ENCODE peak calls at places on chromosomes 12 and 14, in ten cellular contexts. U is sigmoid colon, P is suprapubic skin, H is H1, Y is HCT116, Q is upper lobe of left lung, C is breast epithelium, R is esophagus muscularis mucosa, Z is transverse colon, X is stomach. V is an unnamed sample.

GRCh38 chr12:12786716-12787601 is 1.5 kb downstream of the APOLD1 start:
- DNase-seq in P (peak), Z (peak), R (no peak), X (peak), H (peak), Y (no peak), C (peak), U (peak), Q (peak), V (no peak)

GRCh38 chr12:75207338-75208083 is 2.1 kb downstream of the KCNC2 start:
- DNase-seq in P (no peak), Z (no peak), C (no peak), Q (no peak), Y (no peak), H (no peak), R (no peak), U (no peak), X (no peak), V (no peak)

GRCh38 chr12:19575307-19576243 is 136.3 kb downstream of the AEBP2 start:
- DNase-seq in P (no peak), Q (peak), H (no peak), Z (no peak), X (peak), Y (peak), U (peak), C (peak), R (no peak), V (no peak)

GRCh38 chr12:21828779-21829178 is 54.3 kb upstream of the KCNJ8 start:
- DNase-seq in Z (peak), X (peak), H (no peak), R (no peak), Y (no peak), C (no peak), U (peak), Q (peak), P (no peak), V (no peak)

GRCh38 chr12:53046655-53047220 is 3.1 kb upstream of the TNS2 start:
- DNase-seq in Z (peak), X (peak), Q (peak), H (no peak), P (peak), Y (no peak), R (peak), C (peak), U (peak), V (no peak)

GRCh38 chr14:91377700-91378652 is 39.6 kb downstream of the CCDC88C start:
- DNase-seq in H (no peak), R (no peak), X (no peak), P (no peak), C (no peak), Q (no peak), Z (peak), Y (no peak), U (no peak), V (no peak)

GRCh38 chr14:100281286-100282082 is 24.8 kb downstream of the SLC25A29 start:
- DNase-seq in R (no peak), Q (peak), H (no peak), P (no peak), C (no peak), Z (no peak), X (peak), U (no peak), Y (no peak), V (no peak)

GRCh38 chr12:124046206-124046740 is 73.3 kb downstream of the ZNF664 start:
- DNase-seq in P (no peak), R (no peak), Z (no peak), Y (no peak), H (no peak), U (no peak), Q (no peak), X (no peak), C (no peak), V (no peak)

GRCh38 chr14:44149597-44149996 is 357.5 kb downstream of the FSCB start:
- DNase-seq in R (no peak), X (no peak), Q (no peak), Y (peak), Z (no peak), C (no peak), P (no peak), H (peak), U (no peak), V (no peak)

GRCh38 chr12:29025936-29026335 is 123.1 kb upstream of the FAR2 start:
- DNase-seq in Y (no peak), P (no peak), R (no peak), C (no peak), U (no peak), Z (no peak), H (no peak), X (no peak), Q (no peak), V (no peak)

GRCh38 chr14:34065222-34065621 is 114.3 kb upstream of the EGLN3 start:
- DNase-seq in Q (no peak), C (no peak), X (no peak), Z (no peak), H (no peak), R (peak), Y (no peak), U (no peak), P (no peak), V (no peak)

GRCh38 chr12:89920866-89921265 is 212.2 kb upstream of the ATP2B1 start:
- DNase-seq in P (no peak), X (no peak), Y (no peak), R (no peak), C (no peak), Z (no peak), H (no peak), Q (no peak), U (no peak), V (no peak)

GRCh38 chr14:69648480-69649414 is 37.4 kb downstream of the SUSD6 start:
- DNase-seq in H (no peak), Y (no peak), Z (no peak), P (no peak), U (no peak), X (no peak), C (no peak), R (no peak), Q (no peak), V (peak)

GRCh38 chr12:104790296-104791125 is 167.6 kb downstream of the SLC41A2 start:
- DNase-seq in P (peak), Q (peak), H (no peak), C (no peak), X (peak), R (no peak), Y (peak), U (peak), Z (peak), V (peak)

GRCh38 chr14:92877757-92878431 is 45.1 kb upstream of the CHGA start:
- DNase-seq in Y (no peak), C (no peak), Z (no peak), X (no peak), H (no peak), P (no peak), U (peak), R (no peak), Q (no peak), V (no peak)

GRCh38 chr14:67487937-67488893 is at the start of gene TMEM229B:
- DNase-seq in C (no peak), Z (peak), H (no peak), Y (no peak), R (no peak), U (no peak), Q (peak), X (peak), P (no peak), V (no peak)

GRCh38 chr12:125683748-125684381 is 618.6 kb downstream of the AACS start:
- DNase-seq in X (peak), P (no peak), C (no peak), R (peak), U (no peak), H (peak), Z (peak), Y (no peak), Q (peak), V (no peak)

DNA sequence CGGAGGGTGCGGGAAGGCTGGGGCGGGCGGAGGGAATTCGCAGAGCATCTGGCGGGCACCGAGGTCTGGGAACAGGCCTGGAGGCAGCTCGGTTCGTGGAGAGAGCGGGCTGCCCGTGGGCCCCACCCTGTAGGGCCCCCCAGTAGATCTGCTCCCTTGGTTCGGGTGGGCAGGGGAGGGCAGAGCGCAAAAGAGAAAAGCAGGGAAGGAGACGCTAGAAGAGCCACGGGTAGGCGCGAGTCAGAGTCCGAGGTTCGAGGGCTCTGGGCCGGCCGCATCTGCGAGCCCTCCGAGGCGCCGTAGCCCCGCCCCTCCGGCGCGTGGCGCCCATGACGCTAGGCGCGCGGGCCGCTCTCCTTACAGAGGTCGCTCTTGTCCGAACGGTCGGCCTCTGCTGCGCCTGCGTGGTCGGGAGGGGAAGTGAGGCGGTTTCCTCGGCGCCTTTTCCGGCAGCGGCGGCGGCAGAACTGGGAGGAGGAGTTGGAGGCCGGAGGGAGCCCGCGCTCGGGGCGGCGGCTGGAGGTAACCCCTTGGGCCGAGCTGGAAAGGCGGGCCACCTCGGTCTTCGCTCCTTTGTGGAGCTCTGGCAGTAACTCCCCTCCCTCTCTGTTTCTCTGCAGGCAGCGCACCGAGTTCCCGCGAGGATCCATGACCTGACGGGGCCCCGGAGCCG is at the start of gene ARF6:
- DNase-seq in Z (peak), C (peak), H (peak), P (peak), Y (peak), U (peak), Q (peak), X (peak), R (peak), V (no peak)
- TF ChIP-seq CTCF in Z (no peak), C (peak), H (no peak), P (no peak), Y (no peak), U (no peak), Q (peak), X (peak), R (no peak), V (no peak)

GRCh38 chr14:49584058-49584457 is 2.1 kb downstream of the RPS29 start:
- DNase-seq in Z (no peak), Q (no peak), H (no peak), R (no peak), P (no peak), C (no peak), X (no peak), U (no peak), Y (no peak), V (no peak)
- TF ChIP-seq POLR2AphosphoS5 in Z (no peak), Q (no peak), H (peak), R (no peak), P (no peak), C (no peak), X (no peak), U (no peak), Y (no peak), V (no peak)

GRCh38 chr12:51217968-51218606 is at the start of gene POU6F1:
- DNase-seq in R (peak), Q (peak), Y (peak), Z (peak), P (peak), X (peak), U (peak), H (peak), C (peak), V (peak)

GRCh38 chr12:51219345-51219744 is 1.5 kb upstream of the POU6F1 start:
- DNase-seq in Z (no peak), U (no peak), Y (no peak), R (no peak), X (no peak), P (no peak), Q (no peak), H (no peak), C (no peak), V (no peak)

GRCh38 chr12:51218607-51219161 is 822 bp upstream of the POU6F1 start:
- DNase-seq in X (peak), C (no peak), Q (peak), H (no peak), Y (no peak), R (no peak), P (no peak), U (no peak), Z (no peak), V (no peak)

GRCh38 chr12:51216652-51217051 is 1.2 kb downstream of the POU6F1 start:
- DNase-seq in H (no peak), Q (no peak), X (no peak), P (no peak), C (no peak), Z (no peak), R (no peak), Y (no peak), U (no peak), V (no peak)

GRCh38 chr12:51217133-51217967 is 512 bp downstream of the POU6F1 start:
- DNase-seq in U (peak), H (no peak), R (peak), Z (peak), Q (peak), X (peak), C (peak), P (peak), Y (no peak), V (no peak)
- TF ChIP-seq CTCF in U (peak), H (peak), R (peak), Z (peak), Q (peak), X (no peak), C (no peak), P (peak), Y (no peak), V (peak)

GRCh38 chr12:101700299-101700820 is 2.9 kb downstream of the CHPT1 start:
- DNase-seq in H (no peak), C (no peak), P (no peak), R (no peak), X (no peak), Z (no peak), Y (no peak), Q (no peak), U (no peak), V (no peak)

GRCh38 chr12:101698782-101699347 is 1.4 kb downstream of the CHPT1 start:
- DNase-seq in Y (no peak), Q (no peak), Z (no peak), U (no peak), X (no peak), R (no peak), P (no peak), C (no peak), H (no peak), V (no peak)

GRCh38 chr12:101697197-101697929 is at the start of gene CHPT1:
- DNase-seq in Y (no peak), Z (peak), R (peak), X (peak), P (peak), Q (peak), H (peak), U (peak), C (peak), V (no peak)

GRCh38 chr12:101696477-101697196 is 803 bp upstream of the CHPT1 start:
- DNase-seq in R (no peak), Z (peak), X (peak), P (peak), H (no peak), C (no peak), U (peak), Q (peak), Y (no peak), V (no peak)

DNA sequence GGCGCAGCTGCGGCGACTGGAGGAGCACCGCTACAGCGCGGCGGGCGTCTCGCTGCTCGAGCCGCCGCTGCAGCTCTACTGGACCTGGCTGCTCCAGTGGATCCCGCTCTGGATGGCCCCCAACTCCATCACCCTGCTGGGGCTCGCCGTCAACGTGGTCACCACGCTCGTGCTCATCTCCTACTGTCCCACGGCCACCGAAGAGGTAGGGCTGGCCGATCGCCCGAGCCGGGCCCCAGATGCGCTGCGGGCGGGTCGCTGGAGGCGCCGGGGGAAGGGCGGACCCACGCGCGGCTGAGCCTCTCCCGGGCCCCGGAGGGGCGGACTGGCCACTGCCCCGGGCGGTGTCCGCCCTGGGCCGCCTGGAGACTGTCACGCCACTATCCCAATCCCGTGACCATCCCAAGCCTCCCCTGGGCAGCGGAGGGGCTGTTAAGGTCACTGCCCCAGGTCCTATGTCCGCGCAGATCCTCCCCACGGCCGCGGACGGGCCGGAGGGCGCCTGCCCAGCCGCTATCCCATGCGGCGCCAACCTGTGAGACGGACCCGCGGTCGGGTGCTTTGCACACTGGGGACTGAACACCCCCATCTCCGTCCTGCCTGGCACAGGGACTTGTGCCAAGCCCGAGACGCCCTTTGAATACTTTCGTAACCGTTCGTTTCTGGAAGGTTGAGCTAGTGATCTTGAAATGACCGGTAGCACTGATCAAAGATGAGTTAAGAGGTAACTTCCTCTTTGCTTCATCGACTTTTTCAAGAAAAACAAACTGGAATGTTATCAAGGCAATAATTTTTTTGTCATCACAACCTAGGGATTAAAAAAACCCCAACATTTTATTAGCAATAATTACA is 716 bp downstream of the CHPT1 start:
- DNase-seq in Z (peak), U (peak), Y (no peak), P (peak), H (no peak), C (peak), X (peak), R (no peak), Q (peak), V (no peak)
- TF ChIP-seq POLR2AphosphoS5 in Z (peak), U (peak), Y (no peak), P (no peak), H (no peak), C (peak), X (no peak), R (peak), Q (peak), V (no peak)

GRCh38 chr14:103908580-103908979 is 19.7 kb upstream of the TDRD9 start:
- DNase-seq in Z (no peak), Q (no peak), X (no peak), H (no peak), U (no peak), R (no peak), C (no peak), P (no peak), Y (no peak), V (no peak)
- TF ChIP-seq CTCF in Z (no peak), Q (no peak), X (no peak), H (no peak), U (no peak), R (no peak), C (no peak), P (no peak), Y (no peak), V (no peak)

V was measured in Panc1.